ENCODE peak calls at places on chromosomes 7 and 10, in nine cellular contexts. B is skeletal muscle cell, S is T follicular helper cell, L is stromal cell of bone marrow, U is AG20443, O is AG09319, R is pons, Y is osteocyte, P is coronary artery. M is an unnamed sample.

GRCh38 chr7:140864732-140865131 is 60.0 kb downstream of the BRAF start:
- DNase-seq in B (no peak), S (no peak), L (no peak), U (no peak), O (no peak), R (no peak), Y (no peak), P (no peak), M (no peak)

GRCh38 chr7:45129906-45130305 is 18.4 kb upstream of the TBRG4 start:
- DNase-seq in B (no peak), S (no peak), L (no peak), U (no peak), O (no peak), R (no peak), Y (no peak), P (no peak), M (no peak)

GRCh38 chr10:50470345-50470744 is 153.4 kb downstream of the SGMS1 start:
- DNase-seq in B (no peak), S (no peak), L (no peak), U (no peak), O (no peak), R (no peak), Y (no peak), P (no peak), M (no peak)

GRCh38 chr7:140661124-140661523 is 11.6 kb upstream of the ADCK2 start:
- DNase-seq in B (no peak), S (no peak), L (no peak), U (no peak), O (no peak), R (no peak), Y (no peak), P (no peak), M (no peak)

GRCh38 chr10:30494558-30494957 is 60.6 kb downstream of the MAP3K8 start:
- DNase-seq in B (no peak), S (no peak), L (no peak), U (no peak), O (no peak), R (peak), Y (no peak), P (no peak), M (no peak)

GRCh38 chr10:1373287-1373686 is 317.1 kb downstream of the WDR37 start:
- DNase-seq in B (no peak), S (no peak), L (no peak), U (no peak), O (no peak), R (no peak), Y (peak), P (no peak), M (no peak)

GRCh38 chr7:516606-517456 is 2.8 kb downstream of the PDGFA start:
- DNase-seq in B (no peak), S (no peak), L (peak), U (peak), O (no peak), R (no peak), Y (no peak), P (no peak), M (no peak)

GRCh38 chr10:6748981-6749630 is 169.0 kb upstream of the PRKCQ start:
- DNase-seq in B (no peak), S (no peak), L (no peak), U (peak), O (no peak), R (no peak), Y (no peak), P (no peak), M (no peak)

GRCh38 chr10:31374146-31374696 is 55.2 kb downstream of the ZEB1 start:
- DNase-seq in B (no peak), S (no peak), L (no peak), U (no peak), O (no peak), R (no peak), Y (no peak), P (no peak), M (no peak)

GRCh38 chr10:17227367-17228080 is 517 bp upstream of the VIM start:
- DNase-seq in B (no peak), S (peak), L (no peak), U (no peak), O (no peak), R (no peak), Y (no peak), P (no peak), M (no peak)

GRCh38 chr7:44152971-44153947 is 12.1 kb upstream of the MYL7 start:
- DNase-seq in B (no peak), S (no peak), L (no peak), U (no peak), O (no peak), R (no peak), Y (no peak), P (peak), M (peak)

GRCh38 chr7:130732980-130733865 is 784 bp downstream of the KLF14 start:
- DNase-seq in B (no peak), S (no peak), L (no peak), U (peak), O (no peak), R (no peak), Y (no peak), P (no peak), M (no peak)

GRCh38 chr10:103276251-103276936 is 544 bp upstream of the INA start:
- DNase-seq in B (no peak), S (no peak), L (no peak), U (no peak), O (no peak), R (no peak), Y (no peak), P (no peak), M (no peak)

GRCh38 chr7:95490366-95490765 is 4.6 kb downstream of the ASB4 start:
- DNase-seq in B (no peak), S (no peak), L (no peak), U (no peak), O (no peak), R (no peak), Y (no peak), P (no peak), M (no peak)

GRCh38 chr7:11847336-11847735 is 15.3 kb upstream of the THSD7A start:
- DNase-seq in B (no peak), S (no peak), L (no peak), U (no peak), O (no peak), R (no peak), Y (no peak), P (no peak), M (no peak)

GRCh38 chr7:5388273-5388866 is 35.3 kb downstream of the TNRC18 start:
- DNase-seq in B (no peak), S (no peak), L (no peak), U (no peak), O (no peak), R (no peak), Y (no peak), P (no peak), M (no peak)

GRCh38 chr10:112953075-112953501 is 3.0 kb downstream of the TCF7L2 start:
- DNase-seq in B (no peak), S (no peak), L (no peak), U (no peak), O (no peak), R (no peak), Y (no peak), P (no peak), M (no peak)

GRCh38 chr10:79442171-79443040 is 3.0 kb downstream of the ZCCHC24 start:
- DNase-seq in B (no peak), S (no peak), L (no peak), U (no peak), O (no peak), R (peak), Y (no peak), P (peak), M (peak)

GRCh38 chr7:5064391-5065106 is 18.9 kb downstream of the RBAK start:
- DNase-seq in B (no peak), S (no peak), L (no peak), U (no peak), O (no peak), R (no peak), Y (no peak), P (no peak), M (no peak)

GRCh38 chr7:123864966-123865365 is 20.0 kb downstream of the HYAL4 start:
- DNase-seq in B (no peak), S (no peak), L (no peak), U (no peak), O (no peak), R (no peak), Y (no peak), P (no peak), M (no peak)

GRCh38 chr7:47227762-47228177 is 354.1 kb downstream of the TNS3 start:
- DNase-seq in B (peak), S (no peak), L (peak), U (peak), O (no peak), R (no peak), Y (peak), P (no peak), M (no peak)

GRCh38 chr7:20075992-20076813 is 141.0 kb downstream of the MACC1 start:
- DNase-seq in B (no peak), S (no peak), L (no peak), U (no peak), O (peak), R (no peak), Y (no peak), P (no peak), M (no peak)

GRCh38 chr10:80924063-80924952 is 386.6 kb downstream of the SH2D4B start:
- DNase-seq in B (no peak), S (no peak), L (peak), U (peak), O (peak), R (peak), Y (no peak), P (no peak), M (no peak)

GRCh38 chr7:4760952-4761351 is 14.5 kb upstream of the AP5Z1 start:
- DNase-seq in B (no peak), S (no peak), L (no peak), U (no peak), O (no peak), R (no peak), Y (no peak), P (no peak), M (no peak)

GRCh38 chr7:80134536-80135305 is at the start of gene GNAI1:
- DNase-seq in B (no peak), S (no peak), L (peak), U (peak), O (peak), R (peak), Y (peak), P (peak), M (peak)

GRCh38 chr7:135710417-135711138 is 17.4 kb downstream of the SLC13A4 start:
- DNase-seq in B (no peak), S (no peak), L (no peak), U (peak), O (no peak), R (no peak), Y (no peak), P (no peak), M (no peak)

GRCh38 chr7:7967909-7968543 is 570 bp upstream of the GLCCI1 start:
- DNase-seq in B (no peak), S (no peak), L (no peak), U (no peak), O (no peak), R (no peak), Y (no peak), P (no peak), M (no peak)

GRCh38 chr10:72229261-72230251 is 13.5 kb upstream of the ASCC1 start:
- DNase-seq in B (no peak), S (no peak), L (peak), U (no peak), O (peak), R (no peak), Y (no peak), P (no peak), M (no peak)

GRCh38 chr10:60821661-60822060 is 43.4 kb downstream of the CDK1 start:
- DNase-seq in B (no peak), S (no peak), L (no peak), U (no peak), O (no peak), R (no peak), Y (no peak), P (no peak), M (no peak)

GRCh38 chr10:71737356-71738172 is 18.0 kb upstream of the C10orf105 start:
- DNase-seq in B (no peak), S (no peak), L (no peak), U (peak), O (no peak), R (no peak), Y (no peak), P (no peak), M (no peak)

GRCh38 chr7:95798401-95798930 is 26.1 kb downstream of the DYNC1I1 start:
- DNase-seq in B (peak), S (no peak), L (no peak), U (no peak), O (no peak), R (no peak), Y (no peak), P (no peak), M (no peak)

GRCh38 chr7:137847418-137848050 is 760 bp upstream of the DGKI start:
- DNase-seq in B (no peak), S (no peak), L (no peak), U (no peak), O (no peak), R (no peak), Y (no peak), P (no peak), M (no peak)